ENCODE peak calls at places on chromosomes 7 and 10, in seven cellular contexts. One of them, this sample, is unnamed.

GRCh38 chr10:77350711-77351119 is 286.9 kb downstream of the KCNMA1 start:
- DNase-seq in cardiac fibroblast: peak; percentile 99
- DNase-seq in neural progenitor cell: no peak
- DNase-seq in lower leg skin: no peak
- DNase-seq in MM.1S: no peak
- DNase-seq in H9: no peak
- DNase-seq in neural crest cell: no peak
- DNase-seq in this sample: no peak

GRCh38 chr10:132616995-132617780 is 79.6 kb downstream of the INPP5A start:
- DNase-seq in MM.1S: no peak
- DNase-seq in cardiac fibroblast: no peak
- DNase-seq in neural crest cell: no peak
- DNase-seq in neural progenitor cell: no peak
- DNase-seq in H9: no peak
- DNase-seq in lower leg skin: peak; percentile 76
- DNase-seq in this sample: no peak

GRCh38 chr7:1324028-1324900 is 91.6 kb downstream of the UNCX start:
- DNase-seq in neural crest cell: no peak
- DNase-seq in MM.1S: no peak
- DNase-seq in neural progenitor cell: no peak
- DNase-seq in cardiac fibroblast: no peak
- DNase-seq in H9: no peak
- DNase-seq in lower leg skin: no peak
- DNase-seq in this sample: no peak

GRCh38 chr10:72598769-72599701 is 26.8 kb downstream of the MICU1 start:
- DNase-seq in lower leg skin: no peak
- DNase-seq in MM.1S: no peak
- DNase-seq in H9: no peak
- DNase-seq in neural progenitor cell: peak; percentile 68
- DNase-seq in neural crest cell: no peak
- DNase-seq in cardiac fibroblast: no peak
- DNase-seq in this sample: no peak

GRCh38 chr10:21285207-21285606 is 240.3 kb downstream of the SKIDA1 start:
- DNase-seq in H9: no peak
- DNase-seq in lower leg skin: no peak
- DNase-seq in neural progenitor cell: no peak
- DNase-seq in MM.1S: no peak
- DNase-seq in cardiac fibroblast: no peak
- DNase-seq in neural crest cell: no peak
- DNase-seq in this sample: no peak

GRCh38 chr10:75048669-75049098 is 62.8 kb upstream of the SAMD8 start:
- DNase-seq in neural progenitor cell: no peak
- DNase-seq in cardiac fibroblast: peak; percentile 18
- DNase-seq in lower leg skin: peak; percentile 42
- DNase-seq in MM.1S: peak; percentile 17
- DNase-seq in H9: no peak
- DNase-seq in neural crest cell: no peak
- DNase-seq in this sample: no peak

GRCh38 chr10:130652544-130652943 is 516.4 kb downstream of the GLRX3 start:
- DNase-seq in MM.1S: no peak
- DNase-seq in H9: no peak
- DNase-seq in cardiac fibroblast: no peak
- DNase-seq in neural progenitor cell: no peak
- DNase-seq in lower leg skin: no peak
- DNase-seq in neural crest cell: no peak
- DNase-seq in this sample: no peak

GRCh38 chr10:124005091-124005490 is 88.3 kb downstream of the CHST15 start:
- DNase-seq in neural progenitor cell: no peak
- DNase-seq in MM.1S: no peak
- DNase-seq in H9: no peak
- DNase-seq in neural crest cell: no peak
- DNase-seq in lower leg skin: peak; percentile 74
- DNase-seq in cardiac fibroblast: no peak
- DNase-seq in this sample: no peak

GRCh38 chr7:6162331-6162620 is 110.1 kb downstream of the CYTH3 start:
- DNase-seq in cardiac fibroblast: no peak
- DNase-seq in lower leg skin: peak; percentile 85
- DNase-seq in MM.1S: no peak
- DNase-seq in neural progenitor cell: no peak
- DNase-seq in neural crest cell: no peak
- DNase-seq in H9: no peak
- DNase-seq in this sample: no peak

GRCh38 chr10:133039107-133039822 is 48.5 kb upstream of the ADGRA1 start:
- DNase-seq in cardiac fibroblast: no peak
- DNase-seq in lower leg skin: no peak
- DNase-seq in MM.1S: no peak
- DNase-seq in H9: peak; percentile 59
- DNase-seq in neural progenitor cell: peak; percentile 61
- DNase-seq in neural crest cell: no peak
- DNase-seq in this sample: no peak

GRCh38 chr7:116776610-116777289 is 85.6 kb upstream of the CAPZA2 start:
- DNase-seq in MM.1S: no peak
- DNase-seq in cardiac fibroblast: peak; percentile 91
- DNase-seq in neural progenitor cell: no peak
- DNase-seq in H9: no peak
- DNase-seq in lower leg skin: no peak
- DNase-seq in neural crest cell: no peak
- DNase-seq in this sample: no peak
- TF ChIP-seq CTCF in MM.1S: no peak
- TF ChIP-seq CTCF in cardiac fibroblast: no peak
- TF ChIP-seq CTCF in neural progenitor cell: no peak
- TF ChIP-seq CTCF in H9: no peak
- TF ChIP-seq CTCF in lower leg skin: no peak
- TF ChIP-seq CTCF in neural crest cell: no peak
- TF ChIP-seq CTCF in this sample: no peak

DNA sequence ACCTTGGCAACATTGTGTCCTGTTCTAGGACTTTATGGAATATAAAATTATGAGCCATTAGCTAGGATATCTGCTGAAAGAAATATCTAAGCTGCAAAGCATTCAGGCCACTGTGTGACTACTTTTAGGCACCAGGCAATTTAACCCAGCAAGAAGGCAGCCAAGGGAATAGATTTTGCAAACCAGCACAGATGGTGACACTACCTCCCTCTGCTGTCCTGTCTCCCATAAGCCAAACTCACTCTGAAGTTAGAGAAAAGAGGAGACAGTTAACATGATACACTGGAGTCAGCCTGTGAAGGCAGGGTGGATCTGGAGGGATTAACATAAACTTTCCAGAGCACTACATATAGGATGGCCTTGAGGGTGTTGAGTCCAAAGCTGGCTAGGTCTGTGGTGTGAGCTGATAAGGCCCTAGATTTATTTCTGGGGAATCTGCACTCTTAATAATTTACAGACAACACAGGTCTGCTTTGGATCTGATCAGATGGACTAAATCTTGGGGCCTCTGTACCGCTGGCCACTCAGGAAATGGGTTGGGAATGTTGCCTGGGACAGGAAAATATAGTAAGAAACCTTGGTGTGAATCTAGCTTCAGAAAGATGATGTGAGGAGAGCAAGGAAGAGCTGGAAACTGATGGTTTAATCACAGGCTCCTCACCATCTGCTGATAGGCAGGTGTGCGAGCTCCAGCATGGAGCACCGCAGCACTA is 230.0 kb upstream of the PRSS1 start:
- DNase-seq in MM.1S: peak; percentile 20
- DNase-seq in cardiac fibroblast: no peak
- DNase-seq in neural crest cell: no peak
- DNase-seq in neural progenitor cell: no peak
- DNase-seq in lower leg skin: no peak
- DNase-seq in H9: no peak
- DNase-seq in this sample: no peak
- TF ChIP-seq CTCF in MM.1S: peak; percentile 5
- TF ChIP-seq CTCF in cardiac fibroblast: no peak
- TF ChIP-seq CTCF in neural crest cell: no peak
- TF ChIP-seq CTCF in neural progenitor cell: no peak
- TF ChIP-seq CTCF in lower leg skin: no peak
- TF ChIP-seq CTCF in H9: peak; percentile 23
- TF ChIP-seq CTCF in this sample: no peak

GRCh38 chr10:79003183-79004100 is 65.3 kb upstream of the ZMIZ1 start:
- DNase-seq in cardiac fibroblast: no peak
- DNase-seq in neural crest cell: no peak
- DNase-seq in neural progenitor cell: no peak
- DNase-seq in H9: no peak
- DNase-seq in MM.1S: no peak
- DNase-seq in lower leg skin: no peak
- DNase-seq in this sample: no peak

GRCh38 chr10:79004311-79004710 is 64.5 kb upstream of the ZMIZ1 start:
- DNase-seq in neural crest cell: no peak
- DNase-seq in MM.1S: no peak
- DNase-seq in neural progenitor cell: no peak
- DNase-seq in H9: no peak
- DNase-seq in lower leg skin: no peak
- DNase-seq in cardiac fibroblast: no peak
- DNase-seq in this sample: no peak

GRCh38 chr10:78997635-78998618 is 70.8 kb upstream of the ZMIZ1 start:
- DNase-seq in neural crest cell: no peak
- DNase-seq in lower leg skin: no peak
- DNase-seq in cardiac fibroblast: no peak
- DNase-seq in MM.1S: no peak
- DNase-seq in H9: no peak
- DNase-seq in neural progenitor cell: no peak
- DNase-seq in this sample: no peak

GRCh38 chr10:79002336-79002735 is 66.4 kb upstream of the ZMIZ1 start:
- DNase-seq in neural crest cell: no peak
- DNase-seq in neural progenitor cell: peak; percentile 47
- DNase-seq in MM.1S: no peak
- DNase-seq in H9: no peak
- DNase-seq in cardiac fibroblast: no peak
- DNase-seq in lower leg skin: no peak
- DNase-seq in this sample: no peak

DNA sequence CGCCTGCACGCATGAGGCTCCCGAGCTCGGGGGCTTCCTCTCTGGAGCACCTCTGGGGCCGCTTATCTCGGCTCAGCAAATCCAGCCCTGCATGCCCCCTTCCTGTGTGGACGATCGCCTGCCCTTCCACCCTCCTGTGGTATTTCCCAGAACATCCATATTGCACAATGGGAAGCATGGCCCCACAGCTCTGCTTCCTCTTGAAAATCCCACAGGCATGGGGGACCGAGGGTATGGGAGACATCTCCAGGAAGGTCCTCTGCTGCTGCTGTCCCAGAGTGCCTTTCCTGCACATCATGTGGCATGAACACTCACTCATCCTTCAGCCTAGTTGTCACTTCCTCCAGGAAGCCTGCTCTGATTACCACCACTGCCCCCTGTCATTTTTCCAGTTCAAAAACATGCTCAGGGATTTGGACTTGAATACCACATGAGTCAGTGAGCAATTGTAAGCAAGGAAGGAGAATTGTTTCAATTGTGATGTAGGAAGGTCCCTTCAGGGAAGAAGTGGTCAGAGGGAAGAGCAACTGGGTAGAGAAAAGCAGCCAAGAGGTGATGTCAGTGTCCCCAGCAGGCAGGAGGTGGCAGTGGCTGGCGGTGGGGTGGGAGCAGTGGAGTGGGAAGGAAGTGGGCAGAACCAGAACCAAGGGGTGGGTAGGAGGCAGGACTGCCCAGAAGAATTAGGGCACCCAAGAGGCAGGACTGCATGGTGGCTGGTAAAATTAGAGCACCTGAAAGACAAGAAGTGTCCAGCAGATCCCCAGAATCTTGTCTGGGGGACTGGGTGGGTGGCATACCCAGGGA is 67.5 kb upstream of the ZMIZ1 start:
- DNase-seq in neural progenitor cell: no peak
- DNase-seq in neural crest cell: no peak
- DNase-seq in cardiac fibroblast: peak; percentile 62
- DNase-seq in lower leg skin: no peak
- DNase-seq in H9: no peak
- DNase-seq in MM.1S: no peak
- DNase-seq in this sample: no peak
- TF ChIP-seq CTCF in neural progenitor cell: no peak
- TF ChIP-seq CTCF in neural crest cell: no peak
- TF ChIP-seq CTCF in cardiac fibroblast: no peak
- TF ChIP-seq CTCF in lower leg skin: no peak
- TF ChIP-seq CTCF in H9: no peak
- TF ChIP-seq CTCF in MM.1S: no peak
- TF ChIP-seq CTCF in this sample: no peak

DNA sequence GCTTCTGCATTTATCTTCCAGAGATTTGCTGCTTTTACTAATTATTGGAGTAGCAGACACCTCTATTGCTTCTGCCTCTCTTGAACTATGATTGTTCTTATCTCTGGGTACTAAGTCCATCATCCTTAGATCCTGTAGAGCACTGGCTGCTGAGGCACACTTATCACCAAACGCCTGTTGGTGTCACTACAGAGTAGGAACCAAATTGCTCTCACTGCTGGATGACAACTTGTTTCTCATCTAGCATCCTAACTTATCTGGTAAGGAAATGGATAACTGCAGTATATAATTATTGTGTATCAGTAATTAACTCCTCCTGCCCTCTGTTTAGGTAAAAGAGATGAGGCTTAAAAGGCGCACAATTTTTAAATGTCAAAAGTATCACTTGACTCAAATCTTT is 1059.4 kb downstream of the NRG3 start:
- DNase-seq in neural progenitor cell: peak; percentile 48
- DNase-seq in H9: peak; percentile 28
- DNase-seq in cardiac fibroblast: no peak
- DNase-seq in neural crest cell: no peak
- DNase-seq in lower leg skin: no peak
- DNase-seq in MM.1S: no peak
- DNase-seq in this sample: no peak
- TF ChIP-seq CTCF in neural progenitor cell: peak; percentile 50
- TF ChIP-seq CTCF in H9: peak; percentile 62
- TF ChIP-seq CTCF in cardiac fibroblast: peak; percentile 5
- TF ChIP-seq CTCF in neural crest cell: peak; percentile 48
- TF ChIP-seq CTCF in lower leg skin: no peak
- TF ChIP-seq CTCF in MM.1S: peak; percentile 27
- TF ChIP-seq CTCF in this sample: peak; percentile 47

GRCh38 chr7:67302113-67303039 is 305.7 kb downstream of the TYW1 start:
- DNase-seq in lower leg skin: peak; percentile 100
- DNase-seq in neural crest cell: peak; percentile 99
- DNase-seq in H9: peak; percentile 98
- DNase-seq in cardiac fibroblast: peak; percentile 100
- DNase-seq in MM.1S: peak; percentile 99
- DNase-seq in neural progenitor cell: peak; percentile 99
- DNase-seq in this sample: peak; percentile 99
- TF ChIP-seq CTCF in lower leg skin: no peak
- TF ChIP-seq CTCF in neural crest cell: peak; percentile 56
- TF ChIP-seq CTCF in H9: peak; percentile 49
- TF ChIP-seq CTCF in cardiac fibroblast: peak; percentile 35
- TF ChIP-seq CTCF in MM.1S: peak; percentile 17
- TF ChIP-seq CTCF in neural progenitor cell: peak; percentile 46
- TF ChIP-seq CTCF in this sample: peak; percentile 49